ENCODE peak calls at places on chromosomes 4 and X, in ten cellular contexts. M, Y, W, I, C, P, N, V, R and K are unnamed samples.

GRCh38 chrX:9064694-9065093 is 30.8 kb upstream of the FAM9B start:
- DNase-seq in M (no peak), Y (no peak), W (no peak), I (no peak), C (no peak), P (no peak), N (no peak), V (no peak), R (no peak), K (no peak)

GRCh38 chrX:41086627-41086932 is 1.3 kb downstream of the USP9X start:
- DNase-seq in M (no peak), Y (no peak), W (no peak), I (no peak), C (no peak), P (peak), N (no peak), V (no peak), R (no peak), K (no peak)

GRCh38 chrX:83845397-83845796 is 15.5 kb upstream of the CYLC1 start:
- DNase-seq in M (no peak), Y (peak), W (peak), I (peak), C (peak), P (peak), N (no peak), V (no peak), R (no peak), K (peak)

GRCh38 chr4:140071806-140072205 is 82.2 kb downstream of the MAML3 start:
- DNase-seq in M (no peak), Y (no peak), W (no peak), I (no peak), C (no peak), P (no peak), N (no peak), V (no peak), R (peak), K (no peak)

GRCh38 chrX:53681661-53682060 is 4.9 kb downstream of the HUWE1 start:
- DNase-seq in M (no peak), Y (no peak), W (no peak), I (no peak), C (no peak), P (no peak), N (peak), V (no peak), R (no peak), K (no peak)

GRCh38 chr4:84366111-84366510 is 133.0 kb downstream of the NKX6-1 start:
- DNase-seq in M (no peak), Y (no peak), W (no peak), I (no peak), C (no peak), P (no peak), N (no peak), V (no peak), R (no peak), K (no peak)

GRCh38 chr4:61575796-61576195 is 375.7 kb downstream of the ADGRL3 start:
- DNase-seq in M (no peak), Y (no peak), W (no peak), I (no peak), C (no peak), P (no peak), N (no peak), V (no peak), R (no peak), K (no peak)

GRCh38 chr4:76199664-76200211 is 13.9 kb downstream of the SCARB2 start:
- DNase-seq in M (no peak), Y (peak), W (no peak), I (no peak), C (no peak), P (peak), N (peak), V (no peak), R (peak), K (no peak)

GRCh38 chr4:14289708-14290107 is 662.2 kb upstream of the BOD1L1 start:
- DNase-seq in M (no peak), Y (no peak), W (no peak), I (no peak), C (no peak), P (no peak), N (no peak), V (no peak), R (no peak), K (no peak)

GRCh38 chrX:136608295-136608933 is 39.5 kb upstream of the CD40LG start:
- DNase-seq in M (peak), Y (peak), W (peak), I (peak), C (peak), P (peak), N (peak), V (no peak), R (peak), K (no peak)

GRCh38 chr4:4758708-4759107 is 100.8 kb upstream of the MSX1 start:
- DNase-seq in M (no peak), Y (no peak), W (no peak), I (no peak), C (no peak), P (no peak), N (no peak), V (no peak), R (no peak), K (no peak)

GRCh38 chr4:147118523-147118922 is 172.9 kb upstream of the TTC29 start:
- DNase-seq in M (no peak), Y (no peak), W (no peak), I (no peak), C (peak), P (no peak), N (no peak), V (peak), R (no peak), K (no peak)

GRCh38 chrX:40261955-40262596 is 164.3 kb upstream of the BCOR start:
- DNase-seq in M (no peak), Y (peak), W (peak), I (no peak), C (peak), P (no peak), N (no peak), V (peak), R (no peak), K (no peak)

GRCh38 chr4:139603576-139604387 is 47.8 kb upstream of the SETD7 start:
- DNase-seq in M (no peak), Y (peak), W (no peak), I (peak), C (peak), P (peak), N (no peak), V (peak), R (peak), K (no peak)

GRCh38 chr4:52059372-52059771 is 8.3 kb downstream of the SPATA18 start:
- DNase-seq in M (no peak), Y (peak), W (peak), I (peak), C (no peak), P (no peak), N (no peak), V (peak), R (peak), K (no peak)

GRCh38 chr4:52877006-52877405 is 14.9 kb downstream of the RASL11B start:
- DNase-seq in M (no peak), Y (no peak), W (no peak), I (no peak), C (no peak), P (no peak), N (no peak), V (no peak), R (no peak), K (no peak)

GRCh38 chr4:56215138-56215793 is 172.0 kb downstream of the AASDH start:
- DNase-seq in M (no peak), Y (no peak), W (no peak), I (peak), C (no peak), P (no peak), N (no peak), V (no peak), R (no peak), K (peak)

GRCh38 chr4:145307763-145308430 is 127.5 kb upstream of the OTUD4 start:
- DNase-seq in M (no peak), Y (no peak), W (no peak), I (no peak), C (no peak), P (no peak), N (no peak), V (no peak), R (no peak), K (no peak)

GRCh38 chr4:25235401-25235800 is 1.6 kb downstream of the PI4K2B start:
- DNase-seq in M (no peak), Y (no peak), W (no peak), I (no peak), C (no peak), P (no peak), N (no peak), V (no peak), R (no peak), K (no peak)

GRCh38 chr4:25233194-25233593 is 639 bp upstream of the PI4K2B start:
- DNase-seq in M (no peak), Y (no peak), W (no peak), I (no peak), C (no peak), P (no peak), N (no peak), V (no peak), R (no peak), K (no peak)

GRCh38 chr4:25236971-25237370 is 3.1 kb downstream of the PI4K2B start:
- DNase-seq in M (no peak), Y (no peak), W (no peak), I (no peak), C (no peak), P (no peak), N (no peak), V (no peak), R (no peak), K (no peak)

GRCh38 chr4:25234390-25235367 is 846 bp downstream of the PI4K2B start:
- DNase-seq in M (peak), Y (peak), W (peak), I (peak), C (peak), P (peak), N (peak), V (peak), R (peak), K (peak)

DNA sequence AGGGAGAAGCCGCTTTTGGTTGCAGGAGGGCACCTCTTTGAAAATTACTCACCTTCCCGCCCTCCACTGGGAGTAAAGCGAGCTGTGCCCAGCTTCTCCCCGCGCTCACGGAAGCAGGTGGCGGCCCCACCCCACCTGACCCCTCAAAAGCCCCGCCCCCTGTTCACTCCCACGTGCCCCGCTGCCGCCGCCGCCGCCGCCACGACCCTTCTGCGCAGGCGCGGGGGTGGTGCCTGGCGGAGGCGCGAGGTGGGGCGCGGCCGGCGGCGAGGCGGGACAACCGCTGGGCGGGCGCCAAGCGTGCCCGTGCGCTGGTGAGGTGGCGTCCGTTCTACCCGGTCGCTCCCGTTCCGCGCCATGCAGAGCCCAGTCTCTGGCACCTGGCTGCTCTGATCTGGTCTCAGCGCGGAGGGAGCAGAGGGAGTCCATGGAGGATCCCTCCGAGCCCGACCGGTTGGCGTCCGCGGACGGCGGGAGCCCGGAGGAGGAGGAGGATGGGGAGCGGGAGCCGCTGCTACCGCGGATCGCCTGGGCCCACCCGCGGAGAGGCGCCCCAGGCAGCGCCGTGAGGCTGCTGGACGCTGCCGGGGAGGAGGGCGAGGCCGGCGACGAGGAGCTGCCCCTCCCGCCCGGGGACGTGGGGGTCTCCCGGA is at the start of gene PI4K2B:
- DNase-seq in M (peak), Y (peak), W (peak), I (peak), C (peak), P (peak), N (peak), V (peak), R (peak), K (peak)
- TF ChIP-seq POLR2A in M (peak), Y (peak), W (peak), I (peak), C (peak), P (peak), N (peak), V (peak), R (peak), K (peak)

GRCh38 chrX:15814811-15815210 is 24.5 kb downstream of the ZRSR2 start:
- DNase-seq in M (no peak), Y (no peak), W (no peak), I (no peak), C (no peak), P (no peak), N (no peak), V (no peak), R (no peak), K (no peak)
- TF ChIP-seq POLR2A in M (no peak), Y (no peak), W (no peak), I (no peak), C (no peak), P (no peak), N (no peak), V (no peak), R (no peak), K (no peak)

GRCh38 chr4:74096265-74096980 is 2.6 kb downstream of the CXCL2 start:
- DNase-seq in M (no peak), Y (peak), W (peak), I (peak), C (no peak), P (no peak), N (no peak), V (no peak), R (no peak), K (no peak)

GRCh38 chr4:74097161-74097560 is 1.8 kb downstream of the CXCL2 start:
- DNase-seq in M (no peak), Y (peak), W (no peak), I (no peak), C (no peak), P (no peak), N (no peak), V (no peak), R (no peak), K (no peak)

GRCh38 chr4:74094227-74094626 is 4.8 kb downstream of the CXCL2 start:
- DNase-seq in M (no peak), Y (peak), W (no peak), I (no peak), C (no peak), P (no peak), N (no peak), V (no peak), R (no peak), K (no peak)

GRCh38 chr4:74095482-74095881 is 3.5 kb downstream of the CXCL2 start:
- DNase-seq in M (no peak), Y (peak), W (peak), I (peak), C (no peak), P (no peak), N (no peak), V (no peak), R (no peak), K (no peak)

GRCh38 chr4:74095886-74096264 is 3.1 kb downstream of the CXCL2 start:
- DNase-seq in M (no peak), Y (peak), W (no peak), I (no peak), C (no peak), P (no peak), N (no peak), V (no peak), R (no peak), K (no peak)
- TF ChIP-seq POLR2A in M (no peak), Y (no peak), W (no peak), I (no peak), C (no peak), P (no peak), N (no peak), V (no peak), R (no peak), K (no peak)

GRCh38 chrX:44872319-44872816 is 620 bp upstream of the KDM6A start:
- DNase-seq in M (peak), Y (peak), W (peak), I (no peak), C (peak), P (peak), N (peak), V (peak), R (peak), K (no peak)
- TF ChIP-seq POLR2A in M (no peak), Y (peak), W (peak), I (peak), C (no peak), P (no peak), N (no peak), V (no peak), R (no peak), K (peak)

DNA sequence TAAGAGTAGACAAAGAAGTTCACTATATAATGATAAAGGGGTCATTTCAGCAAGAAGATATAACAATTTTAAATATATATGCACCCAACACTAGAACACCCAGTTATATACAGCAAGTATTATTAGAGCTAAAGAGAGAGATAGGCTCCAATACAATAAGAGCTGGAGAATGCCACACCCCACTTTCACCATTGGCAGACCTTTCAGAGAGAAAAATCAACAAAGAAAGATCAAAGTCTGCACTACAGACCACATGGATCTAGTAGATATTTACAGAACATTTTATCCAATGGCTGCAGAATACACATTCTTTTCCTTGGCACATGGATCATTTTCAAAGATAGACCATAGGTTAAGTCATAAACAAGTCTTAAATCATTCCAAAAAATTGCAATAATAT is 479.7 kb upstream of the DIAPH2 start:
- DNase-seq in M (no peak), Y (no peak), W (no peak), I (no peak), C (no peak), P (peak), N (no peak), V (no peak), R (no peak), K (no peak)
- TF ChIP-seq POLR2A in M (no peak), Y (no peak), W (no peak), I (no peak), C (no peak), P (no peak), N (no peak), V (no peak), R (no peak), K (no peak)

GRCh38 chr4:22029803-22030202 is 81.2 kb upstream of the KCNIP4 start:
- DNase-seq in M (no peak), Y (no peak), W (no peak), I (no peak), C (no peak), P (no peak), N (no peak), V (no peak), R (no peak), K (no peak)
- TF ChIP-seq POLR2A in M (no peak), Y (no peak), W (no peak), I (no peak), C (no peak), P (no peak), N (no peak), V (no peak), R (no peak), K (no peak)

GRCh38 chr4:41934813-41935651 is at the start of gene TMEM33:
- DNase-seq in M (peak), Y (peak), W (peak), I (peak), C (peak), P (peak), N (peak), V (peak), R (peak), K (peak)
- TF ChIP-seq POLR2A in M (peak), Y (peak), W (peak), I (peak), C (no peak), P (peak), N (peak), V (peak), R (peak), K (peak)

GRCh38 chrX:98501441-98501840 is 1617.7 kb downstream of the RPA4 start:
- DNase-seq in M (no peak), Y (no peak), W (no peak), I (no peak), C (no peak), P (no peak), N (no peak), V (no peak), R (no peak), K (no peak)
- TF ChIP-seq POLR2A in M (no peak), Y (no peak), W (no peak), I (no peak), C (no peak), P (no peak), N (no peak), V (no peak), R (no peak), K (no peak)